ENCODE peak calls at places on chromosomes 5 and 9, in six cellular contexts. P is SJSA1; Q is lower lobe of right lung; N is CD4-positive, CD25-positive, alpha-beta regulatory T cell; S is osteocyte; J is stimulated activated CD4-positive, alpha-beta T cell treated with anti-CD3 and anti-CD28 coated beads, Interleukin-15, amount 100 ng/mL, for 24 hours. Z is an unnamed sample.

GRCh38 chr9:136943291-136944093 is 1.0 kb downstream of the FBXW5 start:
- DNase-seq in P (no peak), J (peak), N (peak), S (peak), Q (no peak), Z (no peak)

GRCh38 chr5:97629281-97629680 is 446.2 kb upstream of the RIOK2 start:
- DNase-seq in P (no peak), J (no peak), N (no peak), Q (no peak), S (no peak), Z (no peak)

GRCh38 chr5:143316844-143317631 is 86.4 kb downstream of the NR3C1 start:
- DNase-seq in J (no peak), P (no peak), S (no peak), N (no peak), Q (no peak), Z (no peak)

GRCh38 chr9:21412109-21412508 is 3.2 kb downstream of the IFNA8 start:
- DNase-seq in J (no peak), Q (no peak), P (no peak), S (no peak), N (no peak), Z (no peak)

GRCh38 chr5:151071021-151071420 is 9.8 kb downstream of the TNIP1 start:
- DNase-seq in Q (no peak), P (no peak), S (no peak), J (no peak), N (no peak), Z (no peak)

GRCh38 chr9:124284940-124285441 is 27.2 kb downstream of the NEK6 start:
- DNase-seq in J (no peak), P (no peak), S (no peak), N (no peak), Q (no peak), Z (no peak)

GRCh38 chr9:68780735-68781134 is 75.7 kb downstream of the PIP5K1B start:
- DNase-seq in N (peak), S (no peak), P (no peak), J (peak), Q (no peak), Z (no peak)

GRCh38 chr9:31166516-31166915 is 1217.9 kb upstream of the ACO1 start:
- DNase-seq in J (no peak), Q (no peak), P (no peak), N (no peak), S (no peak), Z (no peak)

GRCh38 chr5:56508249-56508648 is 275.1 kb upstream of the ANKRD55 start:
- DNase-seq in P (no peak), S (no peak), J (no peak), N (no peak), Q (no peak), Z (no peak)

GRCh38 chr5:149337746-149338145 is 7.6 kb upstream of the GRPEL2 start:
- DNase-seq in N (no peak), P (no peak), J (no peak), S (no peak), Q (no peak), Z (no peak)

GRCh38 chr9:121288874-121289553 is 21.1 kb downstream of the GSN start:
- DNase-seq in J (no peak), N (no peak), Q (peak), S (no peak), P (no peak), Z (peak)

GRCh38 chr5:123174916-123175481 is 86.0 kb downstream of the PRDM6 start:
- DNase-seq in J (no peak), P (no peak), Q (no peak), S (no peak), N (no peak), Z (peak)

GRCh38 chr9:113525831-113526230 is 62.3 kb downstream of the RGS3 start:
- DNase-seq in N (no peak), S (no peak), Q (no peak), P (no peak), J (no peak), Z (no peak)

GRCh38 chr5:105767265-105767664 is 1903.5 kb downstream of the EFNA5 start:
- DNase-seq in S (no peak), Q (no peak), N (no peak), J (no peak), P (no peak), Z (no peak)

GRCh38 chr9:137048655-137049543 is 2.9 kb upstream of the NPDC1 start:
- DNase-seq in P (no peak), J (no peak), N (peak), S (no peak), Q (no peak), Z (no peak)

GRCh38 chr9:78958887-78959286 is 612.9 kb upstream of the TLE4 start:
- DNase-seq in Q (no peak), P (no peak), S (no peak), J (no peak), N (no peak), Z (no peak)

GRCh38 chr5:150616024-150616470 is 24.4 kb upstream of the SYNPO start:
- DNase-seq in P (no peak), J (no peak), N (no peak), Q (peak), S (no peak), Z (no peak)

GRCh38 chr5:132190161-132190817 is 37.4 kb downstream of the P4HA2 start:
- DNase-seq in J (no peak), S (peak), P (peak), N (peak), Q (no peak), Z (no peak)

GRCh38 chr9:93288341-93288740 is 104.4 kb downstream of the WNK2 start:
- DNase-seq in N (no peak), Q (no peak), J (no peak), P (no peak), S (no peak), Z (no peak)

GRCh38 chr5:143601357-143601756 is 197.9 kb upstream of the NR3C1 start:
- DNase-seq in N (no peak), J (no peak), Q (no peak), P (no peak), S (no peak), Z (no peak)

GRCh38 chr9:34961574-34962480 is 3.7 kb downstream of the PHF24 start:
- DNase-seq in P (no peak), S (no peak), N (no peak), J (peak), Q (no peak), Z (no peak)

GRCh38 chr9:89022902-89023301 is 31.6 kb downstream of the S1PR3 start:
- DNase-seq in N (no peak), P (peak), J (no peak), S (no peak), Q (peak), Z (no peak)

GRCh38 chr5:143922718-143923117 is 110.8 kb downstream of the HMHB1 start:
- DNase-seq in S (no peak), J (no peak), N (no peak), Q (no peak), P (no peak), Z (no peak)

GRCh38 chr9:15724006-15724405 is 171.2 kb downstream of the CCDC171 start:
- DNase-seq in N (no peak), J (no peak), P (no peak), S (no peak), Q (no peak), Z (no peak)

GRCh38 chr5:1479581-1480188 is 34.4 kb upstream of the SLC6A3 start:
- DNase-seq in J (peak), N (peak), Q (peak), S (no peak), P (no peak), Z (no peak)

GRCh38 chr9:27297050-27297449 is at the start of gene EQTN:
- DNase-seq in P (no peak), S (no peak), Q (no peak), J (no peak), N (no peak), Z (no peak)

GRCh38 chr9:129761293-129761900 is 8.6 kb upstream of the PTGES start:
- DNase-seq in N (no peak), Q (no peak), S (no peak), J (no peak), P (peak), Z (no peak)

GRCh38 chr5:60196382-60197113 is 303.0 kb upstream of the PDE4D start:
- DNase-seq in S (peak), J (no peak), N (no peak), P (peak), Q (no peak), Z (no peak)

GRCh38 chr5:113059232-113059805 is 82.7 kb downstream of the DCP2 start:
- DNase-seq in J (no peak), S (no peak), N (no peak), Q (no peak), P (no peak), Z (no peak)

GRCh38 chr9:127844821-127845359 is 9.6 kb downstream of the ENG start:
- DNase-seq in Q (no peak), J (no peak), S (no peak), P (no peak), N (no peak), Z (no peak)

GRCh38 chr5:179328291-179328690 is 17.0 kb downstream of the ADAMTS2 start:
- DNase-seq in P (no peak), Q (peak), N (no peak), J (no peak), S (no peak), Z (no peak)

GRCh38 chr5:102262688-102263087 is 33.4 kb downstream of the SLCO4C1 start:
- DNase-seq in P (no peak), S (no peak), Q (no peak), J (no peak), N (no peak), Z (no peak)

GRCh38 chr5:168254013-168254693 is 37.3 kb upstream of the WWC1 start:
- DNase-seq in N (no peak), S (no peak), J (no peak), Q (no peak), P (no peak), Z (no peak)

GRCh38 chr5:88761269-88761880 is 121.6 kb downstream of the MEF2C start:
- DNase-seq in J (no peak), Q (no peak), S (no peak), N (no peak), P (no peak), Z (no peak)

GRCh38 chr5:139090566-139090965 is 107.6 kb downstream of the SIL1 start:
- DNase-seq in J (no peak), P (no peak), Q (no peak), N (no peak), S (no peak), Z (no peak)

GRCh38 chr5:7392401-7393024 is 3.4 kb upstream of the ADCY2 start:
- DNase-seq in N (no peak), S (no peak), J (no peak), P (no peak), Q (no peak), Z (peak)